ENCODE peak calls at places on chromosomes 4 and X, in seven cellular contexts. Y is foreskin fibroblast; A is CD4-positive, alpha-beta T cell; U is stimulated activated CD8-positive, alpha-beta memory T cell treated with anti-CD3 and anti-CD28 coated beads, Interleukin-7, amount 100 ng/mL, for 1 hour; S is pons; W is fibroblast of pulmonary artery; K is substantia nigra. Q is an unnamed sample.

GRCh38 chr4:182776376-182777058 is 140.7 kb downstream of the DCTD start:
- DNase-seq in Y (no peak), A (no peak), U (no peak), S (no peak), W (no peak), K (no peak), Q (no peak)

GRCh38 chr4:153222790-153223417 is 18.7 kb downstream of the TRIM2 start:
- DNase-seq in Y (peak), A (no peak), U (no peak), S (no peak), W (peak), K (peak), Q (peak)

GRCh38 chr4:3760833-3761232 is 5.4 kb upstream of the ADRA2C start:
- DNase-seq in Y (peak), A (no peak), U (no peak), S (no peak), W (no peak), K (no peak), Q (no peak)

GRCh38 chr4:150209140-150209829 is 131.0 kb downstream of the DCLK2 start:
- DNase-seq in Y (peak), A (no peak), U (no peak), S (no peak), W (peak), K (no peak), Q (peak)

GRCh38 chr4:172815499-172816175 is 353.0 kb upstream of the GALNT7 start:
- DNase-seq in Y (no peak), A (no peak), U (no peak), S (no peak), W (no peak), K (no peak), Q (no peak)

GRCh38 chrX:136031626-136032025 is 46.4 kb downstream of the SLC9A6 start:
- DNase-seq in Y (no peak), A (no peak), U (no peak), S (no peak), W (no peak), K (no peak), Q (no peak)

GRCh38 chr4:138096384-138097062 is 145.6 kb downstream of the SLC7A11 start:
- DNase-seq in Y (no peak), A (no peak), U (no peak), S (no peak), W (no peak), K (no peak), Q (no peak)

GRCh38 chr4:47155907-47156306 is 124.5 kb downstream of the GABRB1 start:
- DNase-seq in Y (no peak), A (no peak), U (no peak), S (no peak), W (no peak), K (no peak), Q (no peak)

GRCh38 chrX:133980832-133981588 is 4.4 kb downstream of the GPC3 start:
- DNase-seq in Y (peak), A (no peak), U (no peak), S (no peak), W (no peak), K (no peak), Q (no peak)

GRCh38 chr4:171880136-171880535 is 66.9 kb downstream of the GALNTL6 start:
- DNase-seq in Y (peak), A (no peak), U (no peak), S (no peak), W (peak), K (no peak), Q (no peak)

GRCh38 chrX:107711521-107712041 is 64.0 kb downstream of the TSC22D3 start:
- DNase-seq in Y (no peak), A (peak), U (no peak), S (no peak), W (peak), K (no peak), Q (no peak)

GRCh38 chr4:91147067-91147466 is 1019.9 kb downstream of the CCSER1 start:
- DNase-seq in Y (no peak), A (no peak), U (no peak), S (no peak), W (no peak), K (no peak), Q (no peak)

GRCh38 chr4:182944484-182945227 is 27.5 kb upstream of the DCTD start:
- DNase-seq in Y (no peak), A (no peak), U (no peak), S (no peak), W (no peak), K (no peak), Q (no peak)

GRCh38 chrX:70046978-70047377 is 2.8 kb downstream of the AWAT2 start:
- DNase-seq in Y (peak), A (no peak), U (no peak), S (no peak), W (peak), K (no peak), Q (no peak)

Q was measured in progenitor cell of endocrine pancreas.